ENCODE peak calls at places on chromosomes 13 and 19, in six cellular contexts. T is mucosa of gallbladder, J is gastrocnemius medialis, W is cardiac muscle cell, R is GM04504, F is EL. I is an unnamed sample.

GRCh38 chr13:40304391-40304790 is 362.1 kb downstream of the FOXO1 start:
- DNase-seq in T (no peak), J (no peak), W (no peak), R (no peak), F (no peak), I (no peak)

GRCh38 chr13:51066091-51066831 is 44.8 kb downstream of the C13orf42 start:
- DNase-seq in T (no peak), J (no peak), W (peak), R (no peak), F (peak), I (no peak)

GRCh38 chr13:25267715-25268114 is 19.6 kb downstream of the MTMR6 start:
- DNase-seq in T (no peak), J (no peak), W (peak), R (no peak), F (peak), I (no peak)

GRCh38 chr13:98285852-98286594 is 109.0 kb upstream of the RNF113B start:
- DNase-seq in T (no peak), J (no peak), W (no peak), R (no peak), F (no peak), I (no peak)

GRCh38 chr13:60509601-60510386 is 112.8 kb downstream of the TDRD3 start:
- DNase-seq in T (no peak), J (no peak), W (peak), R (no peak), F (no peak), I (no peak)

GRCh38 chr13:38662362-38662761 is 24.5 kb upstream of the FREM2 start:
- DNase-seq in T (no peak), J (no peak), W (peak), R (peak), F (no peak), I (no peak)

GRCh38 chr13:34421849-34422475 is 520.1 kb upstream of the NBEA start:
- DNase-seq in T (no peak), J (no peak), W (no peak), R (no peak), F (no peak), I (no peak)

GRCh38 chr19:46180701-46181385 is 32.8 kb downstream of the IGFL2 start:
- DNase-seq in T (no peak), J (no peak), W (no peak), R (no peak), F (peak), I (no peak)

GRCh38 chr13:99356216-99357089 is 49.3 kb upstream of the GPR183 start:
- DNase-seq in T (peak), J (no peak), W (peak), R (peak), F (peak), I (no peak)

GRCh38 chr19:3024509-3024869 is 4.6 kb downstream of the TLE2 start:
- DNase-seq in T (no peak), J (no peak), W (no peak), R (no peak), F (no peak), I (no peak)

GRCh38 chr19:41616785-41617621 is 9.9 kb downstream of the CEACAM4 start:
- DNase-seq in T (no peak), J (no peak), W (peak), R (peak), F (peak), I (no peak)

GRCh38 chr19:40921005-40921897 is 39.2 kb upstream of the CYP2A7 start:
- DNase-seq in T (peak), J (no peak), W (peak), R (no peak), F (peak), I (no peak)

GRCh38 chr19:42351079-42351735 is 25.8 kb downstream of the MEGF8 start:
- DNase-seq in T (no peak), J (no peak), W (no peak), R (no peak), F (no peak), I (no peak)

GRCh38 chr19:34576292-34576691 is 94.7 kb downstream of the WTIP start:
- DNase-seq in T (no peak), J (no peak), W (no peak), R (no peak), F (no peak), I (no peak)

GRCh38 chr19:31270897-31271568 is 78.2 kb downstream of the TSHZ3 start:
- DNase-seq in T (no peak), J (no peak), W (peak), R (no peak), F (no peak), I (peak)

GRCh38 chr19:53907193-53907581 is 1.9 kb upstream of the CACNG7 start:
- DNase-seq in T (no peak), J (no peak), W (no peak), R (no peak), F (no peak), I (no peak)

GRCh38 chr19:17985037-17985818 is 18.3 kb downstream of the KCNN1 start:
- DNase-seq in T (no peak), J (no peak), W (no peak), R (no peak), F (no peak), I (no peak)

GRCh38 chr19:58385313-58386165 is 1.5 kb upstream of the RPS5 start:
- DNase-seq in T (no peak), J (no peak), W (no peak), R (no peak), F (no peak), I (no peak)

GRCh38 chr13:21010621-21011020 is 50.8 kb downstream of the LATS2 start:
- DNase-seq in T (no peak), J (no peak), W (no peak), R (no peak), F (no peak), I (no peak)

GRCh38 chr19:45340232-45340898 is at the start of gene KLC3:
- DNase-seq in T (peak), J (no peak), W (no peak), R (no peak), F (no peak), I (no peak)

GRCh38 chr19:39582891-39583625 is 19.3 kb upstream of the LGALS13 start:
- DNase-seq in T (no peak), J (no peak), W (no peak), R (no peak), F (no peak), I (no peak)

GRCh38 chr13:37409756-37410155 is 188.8 kb downstream of the POSTN start:
- DNase-seq in T (no peak), J (no peak), W (no peak), R (no peak), F (peak), I (no peak)

GRCh38 chr13:104843328-104843727 is 1692.1 kb downstream of the EFNB2 start:
- DNase-seq in T (no peak), J (no peak), W (no peak), R (no peak), F (no peak), I (no peak)

GRCh38 chr19:23294141-23294540 is 43.9 kb upstream of the ZNF724 start:
- DNase-seq in T (no peak), J (no peak), W (no peak), R (no peak), F (no peak), I (no peak)